ENCODE peak calls at places on chromosomes 12 and 14, in four cellular contexts. One of them, this sample, is unnamed.

GRCh38 chr12:120630139-120630895 is 10.1 kb upstream of the CABP1 start:
- ATAC-seq in HepG2: no peak
- ATAC-seq in K562: no peak
- ATAC-seq in A549: no peak
- ATAC-seq in this sample: no peak

GRCh38 chr12:117516034-117516433 is 154.6 kb upstream of the NOS1 start:
- ATAC-seq in HepG2: no peak
- ATAC-seq in K562: no peak
- ATAC-seq in A549: no peak
- ATAC-seq in this sample: no peak

GRCh38 chr12:16605666-16606116 is 271 bp downstream of the LMO3 start:
- ATAC-seq in HepG2: peak
- ATAC-seq in K562: no peak
- ATAC-seq in A549: no peak
- ATAC-seq in this sample: peak

GRCh38 chr14:31229638-31230229 is 22.1 kb upstream of the HECTD1 start:
- ATAC-seq in HepG2: peak
- ATAC-seq in K562: peak
- ATAC-seq in A549: peak
- ATAC-seq in this sample: peak

GRCh38 chr12:126567016-126567415 is 1501.8 kb downstream of the AACS start:
- ATAC-seq in HepG2: no peak
- ATAC-seq in K562: no peak
- ATAC-seq in A549: no peak
- ATAC-seq in this sample: no peak

GRCh38 chr12:54018608-54018984 is 9.6 kb upstream of the HOXC6 start:
- ATAC-seq in HepG2: no peak
- ATAC-seq in K562: peak
- ATAC-seq in A549: no peak
- ATAC-seq in this sample: no peak

GRCh38 chr12:124684971-124685688 is 117.7 kb upstream of the NCOR2 start:
- ATAC-seq in HepG2: no peak
- ATAC-seq in K562: no peak
- ATAC-seq in A549: no peak
- ATAC-seq in this sample: peak

GRCh38 chr12:63010698-63011097 is 75.7 kb upstream of the PPM1H start:
- ATAC-seq in HepG2: no peak
- ATAC-seq in K562: no peak
- ATAC-seq in A549: no peak
- ATAC-seq in this sample: no peak

GRCh38 chr14:73324536-73324932 is 87.2 kb downstream of the PAPLN start:
- ATAC-seq in HepG2: no peak
- ATAC-seq in K562: no peak
- ATAC-seq in A549: no peak
- ATAC-seq in this sample: no peak

GRCh38 chr12:124525455-124525854 is 42.0 kb downstream of the NCOR2 start:
- ATAC-seq in HepG2: no peak
- ATAC-seq in K562: no peak
- ATAC-seq in A549: no peak
- ATAC-seq in this sample: no peak

GRCh38 chr14:52873694-52874093 is 77.2 kb downstream of the FERMT2 start:
- ATAC-seq in HepG2: no peak
- ATAC-seq in K562: no peak
- ATAC-seq in A549: no peak
- ATAC-seq in this sample: peak

GRCh38 chr12:1993341-1993740 is 10.9 kb downstream of the DCP1B start:
- ATAC-seq in HepG2: no peak
- ATAC-seq in K562: no peak
- ATAC-seq in A549: no peak
- ATAC-seq in this sample: no peak

GRCh38 chr12:114625294-114625851 is 58.6 kb downstream of the TBX3 start:
- ATAC-seq in HepG2: peak
- ATAC-seq in K562: peak
- ATAC-seq in A549: peak
- ATAC-seq in this sample: no peak

GRCh38 chr14:51643137-51643536 is 8.6 kb upstream of the FRMD6 start:
- ATAC-seq in HepG2: no peak
- ATAC-seq in K562: no peak
- ATAC-seq in A549: no peak
- ATAC-seq in this sample: no peak

GRCh38 chr14:51636109-51636508 is 15.6 kb upstream of the FRMD6 start:
- ATAC-seq in HepG2: no peak
- ATAC-seq in K562: no peak
- ATAC-seq in A549: no peak
- ATAC-seq in this sample: no peak

GRCh38 chr14:51639668-51640316 is 11.9 kb upstream of the FRMD6 start:
- ATAC-seq in HepG2: no peak
- ATAC-seq in K562: no peak
- ATAC-seq in A549: no peak
- ATAC-seq in this sample: no peak

GRCh38 chr14:51638071-51638944 is 13.4 kb upstream of the FRMD6 start:
- ATAC-seq in HepG2: peak
- ATAC-seq in K562: no peak
- ATAC-seq in A549: peak
- ATAC-seq in this sample: no peak
- H3K27ac ChIP-seq in HepG2: no peak
- H3K27ac ChIP-seq in K562: no peak
- H3K27ac ChIP-seq in A549: peak
- H3K27ac ChIP-seq in this sample: no peak

GRCh38 chr12:122366685-122367475 is 55.6 kb downstream of the CLIP1 start:
- ATAC-seq in HepG2: peak
- ATAC-seq in K562: peak
- ATAC-seq in A549: peak
- ATAC-seq in this sample: peak

GRCh38 chr12:122368361-122369073 is 54.0 kb downstream of the CLIP1 start:
- ATAC-seq in HepG2: no peak
- ATAC-seq in K562: peak
- ATAC-seq in A549: no peak
- ATAC-seq in this sample: no peak

GRCh38 chr12:122362758-122363157 is 59.7 kb downstream of the CLIP1 start:
- ATAC-seq in HepG2: no peak
- ATAC-seq in K562: no peak
- ATAC-seq in A549: no peak
- ATAC-seq in this sample: no peak

DNA sequence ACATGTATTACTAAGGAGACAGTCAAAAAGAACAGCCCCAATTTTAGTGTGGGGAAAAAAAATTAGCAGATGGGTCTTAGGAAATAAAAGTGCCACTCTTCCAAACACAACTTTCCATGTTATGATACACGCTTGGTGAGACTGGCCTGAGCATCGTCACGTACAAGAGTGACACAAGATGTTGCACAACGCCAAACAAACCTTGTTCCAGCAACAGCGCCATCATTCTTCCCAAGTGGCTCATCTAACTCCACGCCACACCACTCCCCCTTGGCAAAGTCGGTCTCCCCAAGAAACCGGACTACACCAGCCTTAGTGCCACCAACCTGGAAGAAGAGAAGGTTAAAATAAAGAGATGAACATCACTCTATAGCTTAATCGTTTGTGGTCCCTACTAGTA is 58.7 kb downstream of the CLIP1 start:
- ATAC-seq in HepG2: no peak
- ATAC-seq in K562: no peak
- ATAC-seq in A549: no peak
- ATAC-seq in this sample: no peak
- TF ChIP-seq EP300 in HepG2: no peak
- TF ChIP-seq EP300 in K562: no peak
- TF ChIP-seq EP300 in A549: no peak
- TF ChIP-seq EP300 in this sample: no peak

DNA sequence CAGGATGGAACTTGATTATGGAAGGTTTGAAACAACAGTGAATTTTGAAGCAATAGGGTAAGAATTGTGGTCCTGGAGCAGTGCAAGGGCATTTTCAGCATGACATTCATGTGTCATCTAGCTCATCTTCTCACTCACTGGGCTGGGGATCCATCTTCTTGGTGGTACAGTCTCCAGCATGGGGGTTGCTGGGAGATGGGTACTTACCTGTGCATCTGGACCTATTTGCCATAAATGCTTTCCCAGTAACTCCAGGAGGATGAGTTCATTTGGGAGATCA is 7.2 kb downstream of the HSP90AA1 start:
- ATAC-seq in HepG2: no peak
- ATAC-seq in K562: peak
- ATAC-seq in A549: no peak
- ATAC-seq in this sample: no peak
- TF ChIP-seq POLR2A in HepG2: peak
- TF ChIP-seq POLR2A in K562: no peak
- TF ChIP-seq POLR2A in A549: no peak
- TF ChIP-seq POLR2A in this sample: no peak

GRCh38 chr12:104623920-104624319 is 167.2 kb downstream of the CHST11 start:
- ATAC-seq in HepG2: no peak
- ATAC-seq in K562: no peak
- ATAC-seq in A549: no peak
- ATAC-seq in this sample: no peak
- H3K27ac ChIP-seq in HepG2: no peak
- H3K27ac ChIP-seq in K562: no peak
- H3K27ac ChIP-seq in A549: no peak
- H3K27ac ChIP-seq in this sample: no peak

GRCh38 chr12:51926718-51927117 is 19.4 kb downstream of the ACVRL1 start:
- ATAC-seq in HepG2: peak
- ATAC-seq in K562: peak
- ATAC-seq in A549: no peak
- ATAC-seq in this sample: no peak

GRCh38 chr12:51923506-51924365 is 16.4 kb downstream of the ACVRL1 start:
- ATAC-seq in HepG2: peak
- ATAC-seq in K562: peak
- ATAC-seq in A549: peak
- ATAC-seq in this sample: peak

GRCh38 chr12:51925400-51926063 is 18.2 kb downstream of the ACVRL1 start:
- ATAC-seq in HepG2: no peak
- ATAC-seq in K562: peak
- ATAC-seq in A549: no peak
- ATAC-seq in this sample: no peak

GRCh38 chr12:51924551-51925399 is 17.5 kb downstream of the ACVRL1 start:
- ATAC-seq in HepG2: no peak
- ATAC-seq in K562: no peak
- ATAC-seq in A549: no peak
- ATAC-seq in this sample: no peak

GRCh38 chr12:51926064-51926632 is 18.8 kb downstream of the ACVRL1 start:
- ATAC-seq in HepG2: peak
- ATAC-seq in K562: peak
- ATAC-seq in A549: peak
- ATAC-seq in this sample: no peak
- TF ChIP-seq EP300 in HepG2: no peak
- TF ChIP-seq EP300 in K562: peak
- TF ChIP-seq EP300 in A549: no peak
- TF ChIP-seq EP300 in this sample: no peak

GRCh38 chr12:102326987-102327386 is 129.4 kb upstream of the PMCH start:
- ATAC-seq in HepG2: no peak
- ATAC-seq in K562: no peak
- ATAC-seq in A549: no peak
- ATAC-seq in this sample: no peak

GRCh38 chr12:102334765-102335164 is 137.1 kb upstream of the PMCH start:
- ATAC-seq in HepG2: no peak
- ATAC-seq in K562: no peak
- ATAC-seq in A549: no peak
- ATAC-seq in this sample: no peak

GRCh38 chr12:102329883-102330282 is 132.2 kb upstream of the PMCH start:
- ATAC-seq in HepG2: no peak
- ATAC-seq in K562: peak
- ATAC-seq in A549: no peak
- ATAC-seq in this sample: no peak

GRCh38 chr12:102331419-102331818 is 133.8 kb upstream of the PMCH start:
- ATAC-seq in HepG2: no peak
- ATAC-seq in K562: peak
- ATAC-seq in A549: no peak
- ATAC-seq in this sample: no peak
- TF ChIP-seq POLR2A in HepG2: no peak
- TF ChIP-seq POLR2A in K562: no peak
- TF ChIP-seq POLR2A in A549: no peak
- TF ChIP-seq POLR2A in this sample: no peak

GRCh38 chr12:104605685-104606084 is 148.9 kb downstream of the CHST11 start:
- ATAC-seq in HepG2: no peak
- ATAC-seq in K562: no peak
- ATAC-seq in A549: no peak
- ATAC-seq in this sample: peak

GRCh38 chr12:104603545-104603973 is 146.8 kb downstream of the CHST11 start:
- ATAC-seq in HepG2: no peak
- ATAC-seq in K562: no peak
- ATAC-seq in A549: peak
- ATAC-seq in this sample: no peak

GRCh38 chr12:104604070-104604994 is 147.6 kb downstream of the CHST11 start:
- ATAC-seq in HepG2: no peak
- ATAC-seq in K562: peak
- ATAC-seq in A549: peak
- ATAC-seq in this sample: peak

GRCh38 chr12:104602901-104603300 is 146.2 kb downstream of the CHST11 start:
- ATAC-seq in HepG2: no peak
- ATAC-seq in K562: no peak
- ATAC-seq in A549: no peak
- ATAC-seq in this sample: no peak

GRCh38 chr12:104604995-104605675 is 148.4 kb downstream of the CHST11 start:
- ATAC-seq in HepG2: no peak
- ATAC-seq in K562: no peak
- ATAC-seq in A549: no peak
- ATAC-seq in this sample: no peak
- H3K27ac ChIP-seq in HepG2: no peak
- H3K27ac ChIP-seq in K562: peak
- H3K27ac ChIP-seq in A549: peak
- H3K27ac ChIP-seq in this sample: no peak

GRCh38 chr14:68011629-68012028 is 192.1 kb downstream of the RAD51B start:
- ATAC-seq in HepG2: no peak
- ATAC-seq in K562: no peak
- ATAC-seq in A549: no peak
- ATAC-seq in this sample: no peak
- TF ChIP-seq EP300 in HepG2: no peak
- TF ChIP-seq EP300 in K562: no peak
- TF ChIP-seq EP300 in A549: no peak
- TF ChIP-seq EP300 in this sample: no peak

GRCh38 chr12:11730299-11731041 is 81.0 kb downstream of the ETV6 start:
- ATAC-seq in HepG2: no peak
- ATAC-seq in K562: no peak
- ATAC-seq in A549: no peak
- ATAC-seq in this sample: no peak

GRCh38 chr12:11727133-11727664 is 77.7 kb downstream of the ETV6 start:
- ATAC-seq in HepG2: peak
- ATAC-seq in K562: no peak
- ATAC-seq in A549: no peak
- ATAC-seq in this sample: peak

GRCh38 chr12:11729439-11730150 is 80.1 kb downstream of the ETV6 start:
- ATAC-seq in HepG2: no peak
- ATAC-seq in K562: no peak
- ATAC-seq in A549: no peak
- ATAC-seq in this sample: no peak

GRCh38 chr12:11728154-11728755 is 78.8 kb downstream of the ETV6 start:
- ATAC-seq in HepG2: no peak
- ATAC-seq in K562: no peak
- ATAC-seq in A549: no peak
- ATAC-seq in this sample: no peak

DNA sequence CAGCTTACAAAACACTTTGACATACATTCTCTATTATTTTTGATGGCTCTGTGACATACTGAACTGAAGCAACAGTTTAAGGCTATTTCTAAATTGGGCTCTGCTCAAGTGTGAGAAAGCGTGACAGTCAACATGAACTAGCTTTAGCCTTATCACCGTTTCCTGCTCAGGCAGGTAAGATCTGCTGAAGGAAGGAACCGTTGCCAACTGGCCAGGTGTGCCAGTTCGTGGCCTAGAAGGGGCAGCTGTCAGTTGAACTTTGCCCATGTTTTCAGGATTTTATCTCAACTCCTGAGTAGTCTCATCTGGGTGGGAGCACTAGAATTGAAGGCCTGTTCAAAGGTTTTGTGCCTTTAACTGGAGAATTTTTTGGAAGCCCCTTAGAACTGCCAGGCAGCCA is 79.5 kb downstream of the ETV6 start:
- ATAC-seq in HepG2: no peak
- ATAC-seq in K562: no peak
- ATAC-seq in A549: no peak
- ATAC-seq in this sample: no peak
- TF ChIP-seq POLR2A in HepG2: no peak
- TF ChIP-seq POLR2A in K562: no peak
- TF ChIP-seq POLR2A in A549: no peak
- TF ChIP-seq POLR2A in this sample: no peak

This sample was measured in gastroesophageal sphincter.